ENCODE peak calls at places on chromosomes 4 and X, in seven cellular contexts. M, T, V, S, Q, Y and R are unnamed samples.

GRCh38 chr4:113049421-113050355 is at the start of gene ANK2:
- DNase-seq in T (no peak), S (no peak), V (no peak), Q (no peak), M (peak; percentile 81), Y (no peak), R (peak; percentile 94)

GRCh38 chr4:2337131-2337723 is 75.3 kb upstream of the MXD4 start:
- DNase-seq in S (no peak), Q (no peak), Y (peak; percentile 23), M (no peak), T (no peak), V (no peak), R (no peak)

GRCh38 chr4:110742148-110742547 is 119.3 kb upstream of the PITX2 start:
- DNase-seq in M (no peak), Q (no peak), S (no peak), Y (no peak), T (no peak), V (no peak), R (no peak)

GRCh38 chr4:109969087-109969486 is 56.4 kb downstream of the EGF start:
- DNase-seq in Q (no peak), Y (no peak), M (no peak), V (no peak), T (no peak), S (no peak), R (no peak)

GRCh38 chrX:51759055-51759454 is 15.8 kb downstream of the GSPT2 start:
- DNase-seq in Q (no peak), V (no peak), M (no peak), Y (no peak), T (no peak), S (no peak), R (no peak)

GRCh38 chrX:24245201-24245600 is 68.7 kb downstream of the SUPT20HL2 start:
- DNase-seq in Q (no peak), S (no peak), T (no peak), M (no peak), V (peak; percentile 78), Y (no peak), R (peak; percentile 89)

GRCh38 chr4:102503831-102504786 is 3.0 kb downstream of the NFKB1 start:
- DNase-seq in V (no peak), S (no peak), Y (no peak), T (no peak), Q (no peak), M (no peak), R (no peak)

GRCh38 chrX:40097492-40098263 is at the start of gene BCOR:
- DNase-seq in V (peak; percentile 72), Y (peak; percentile 86), M (no peak), Q (no peak), S (peak; percentile 75), T (peak; percentile 79), R (peak; percentile 92)

GRCh38 chr4:16206301-16206700 is 20.0 kb downstream of the TAPT1 start:
- DNase-seq in M (no peak), T (no peak), V (no peak), Q (no peak), Y (no peak), S (no peak), R (no peak)

GRCh38 chr4:24644983-24645764 is 60.8 kb upstream of the DHX15 start:
- DNase-seq in Y (no peak), M (no peak), Q (no peak), T (no peak), V (peak; percentile 28), S (no peak), R (no peak)

GRCh38 chrX:71492086-71493065 is 40.5 kb upstream of the OGT start:
- DNase-seq in V (peak; percentile 52), Y (peak; percentile 70), M (peak; percentile 47), Q (no peak), S (peak; percentile 49), T (peak; percentile 56), R (no peak)

GRCh38 chr4:73021634-73022033 is 47.9 kb downstream of the COX18 start:
- DNase-seq in M (no peak), T (no peak), V (peak; percentile 77), Q (no peak), S (no peak), Y (no peak), R (peak; percentile 27)

GRCh38 chrX:78029663-78030062 is 60.2 kb upstream of the PGAM4 start:
- DNase-seq in Q (no peak), V (peak; percentile 40), T (no peak), M (no peak), Y (no peak), S (no peak), R (peak; percentile 48)

DNA sequence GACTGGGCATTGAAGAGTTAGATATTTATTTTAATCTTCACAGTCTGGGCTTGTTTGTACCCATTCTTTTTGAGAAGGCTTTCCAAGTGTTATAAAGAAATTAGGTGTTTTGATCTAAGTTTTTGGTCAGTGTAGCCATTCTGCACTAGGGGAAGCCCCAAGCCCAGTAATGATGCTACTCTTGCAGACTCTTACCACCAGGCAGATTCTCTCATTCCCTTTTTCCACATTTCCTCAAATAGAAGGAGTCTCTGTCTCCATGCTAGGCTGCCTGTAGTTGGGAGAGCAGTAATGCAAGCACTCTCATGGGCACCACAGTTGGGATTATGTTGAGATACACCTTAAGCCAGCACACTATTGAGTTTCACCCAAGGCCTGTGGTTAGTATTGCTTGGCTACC is 21.5 kb downstream of the CDX4 start:
- DNase-seq in V (no peak), M (no peak), T (no peak), S (no peak), Q (no peak), Y (no peak), R (no peak)
- H3K27me3 ChIP-seq in V (no peaks in the 10 kb centered on the region), M (peaks cover 21% of the 10 kb centered on the region), T (no peaks in the 10 kb centered on the region), S (peaks cover 6% of the 10 kb centered on the region), Q (no peaks in the 10 kb centered on the region), Y (no peaks in the 10 kb centered on the region), R (no peaks in the 10 kb centered on the region)

DNA sequence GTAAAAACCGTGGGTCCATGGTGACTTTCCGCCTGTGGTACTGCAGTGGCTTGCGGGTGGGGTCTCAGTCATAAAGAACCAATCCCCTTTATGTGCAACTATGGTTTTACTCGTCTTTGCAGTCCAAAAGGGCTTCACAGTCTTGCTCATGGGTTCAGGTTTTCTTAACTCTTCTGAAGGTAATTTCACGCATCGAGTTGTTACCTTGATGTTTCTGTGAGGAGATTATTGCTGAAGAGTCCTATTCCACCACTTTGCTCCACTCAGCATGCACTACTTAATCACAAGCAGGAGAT is 41.5 kb downstream of the F8 start:
- DNase-seq in T (no peak), Q (no peak), V (no peak), S (no peak), Y (no peak), M (no peak), R (no peak)
- H3K4me3 ChIP-seq in T (no peak overlapping the region), Q (no peak overlapping the region), V (no peak overlapping the region), S (peak overlapping the region; percentile 53), Y (no peak overlapping the region), M (no peak overlapping the region), R (no peak overlapping the region)

GRCh38 chrX:11998944-11999343 is 139.3 kb upstream of the FRMPD4 start:
- DNase-seq in S (no peak), V (peak; percentile 11), Q (no peak), M (no peak), T (no peak), Y (no peak), R (no peak)

GRCh38 chrX:11996810-11997209 is 141.5 kb upstream of the FRMPD4 start:
- DNase-seq in M (no peak), T (no peak), Q (no peak), Y (no peak), V (no peak), S (no peak), R (no peak)
- H3K27me3 ChIP-seq in M (peaks cover 24% of the 10 kb centered on the region), T (no peaks in the 10 kb centered on the region), Q (no peaks in the 10 kb centered on the region), Y (no peaks in the 10 kb centered on the region), V (no peaks in the 10 kb centered on the region), S (peaks cover 6% of the 10 kb centered on the region), R (no peaks in the 10 kb centered on the region)

DNA sequence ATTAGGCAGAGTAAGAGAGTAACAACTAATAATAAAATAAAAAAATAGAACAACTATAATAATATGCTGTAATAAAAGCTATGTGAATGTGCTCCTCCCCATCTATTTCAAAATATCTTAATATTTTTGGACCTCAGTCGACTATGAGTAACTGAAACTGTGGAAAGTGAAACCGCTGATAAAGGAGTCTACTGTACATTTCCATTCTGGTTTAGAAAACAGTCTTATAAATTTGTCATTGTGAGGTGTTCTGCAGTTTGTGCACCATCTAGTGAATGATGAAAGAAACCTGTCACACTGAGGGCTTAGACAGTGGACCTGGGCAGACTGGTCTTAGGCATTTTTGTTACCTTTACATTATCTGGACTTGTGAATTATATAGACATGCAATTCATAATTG is 42.0 kb downstream of the TMEM150C start:
- DNase-seq in Y (no peak), S (no peak), T (no peak), Q (no peak), V (peak; percentile 49), M (no peak), R (no peak)
- H3K4me3 ChIP-seq in Y (no peak overlapping the region), S (no peak overlapping the region), T (no peak overlapping the region), Q (no peak overlapping the region), V (no peak overlapping the region), M (no peak overlapping the region), R (no peak overlapping the region)

GRCh38 chr4:95358320-95358889 is 190.4 kb downstream of the UNC5C start:
- DNase-seq in V (no peak), S (no peak), M (no peak), Y (no peak), T (no peak), Q (no peak), R (no peak)
- H3K27me3 ChIP-seq in V (no peaks in the 10 kb centered on the region), S (no peaks in the 10 kb centered on the region), M (no peaks in the 10 kb centered on the region), Y (no peaks in the 10 kb centered on the region), T (no peaks in the 10 kb centered on the region), Q (no peaks in the 10 kb centered on the region), R (no peaks in the 10 kb centered on the region)

GRCh38 chr4:119139822-119140252 is 4.2 kb downstream of the MYOZ2 start:
- DNase-seq in Q (no peak), S (no peak), V (no peak), M (no peak), T (no peak), Y (no peak), R (no peak)

GRCh38 chr4:119138046-119138445 is 2.4 kb downstream of the MYOZ2 start:
- DNase-seq in Q (no peak), T (no peak), Y (no peak), S (no peak), M (no peak), V (peak; percentile 79), R (no peak)

GRCh38 chr4:119139316-119139715 is 3.7 kb downstream of the MYOZ2 start:
- DNase-seq in Q (no peak), M (no peak), V (peak; percentile 37), T (no peak), S (no peak), Y (no peak), R (no peak)

GRCh38 chr4:119135721-119136121 is at the start of gene MYOZ2:
- DNase-seq in V (no peak), Y (no peak), M (no peak), T (no peak), Q (no peak), S (no peak), R (no peak)

DNA sequence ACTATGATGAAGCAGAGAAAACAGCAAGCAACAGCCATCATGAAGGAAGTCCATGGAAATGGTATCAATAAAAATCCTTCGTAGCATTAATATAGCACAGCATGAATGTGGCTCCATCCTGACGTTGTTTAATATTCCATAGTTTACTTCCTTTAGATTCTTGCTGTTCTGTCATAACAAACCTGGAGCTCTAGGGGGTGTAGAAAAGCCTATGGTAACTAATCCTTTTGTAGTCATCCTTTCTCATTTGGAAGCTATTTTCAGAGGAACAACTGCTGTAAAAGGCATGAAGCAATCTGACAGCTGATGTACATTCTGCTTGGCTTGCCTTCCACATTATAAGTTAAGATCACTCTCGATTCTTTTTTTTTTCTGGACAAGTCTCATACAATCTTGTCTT is 909 bp downstream of the MYOZ2 start:
- DNase-seq in Q (no peak), S (no peak), T (no peak), M (no peak), Y (no peak), V (peak; percentile 58), R (no peak)
- H3K4me3 ChIP-seq in Q (no peak overlapping the region), S (peak overlapping the region; percentile 50), T (no peak overlapping the region), M (no peak overlapping the region), Y (peak overlapping the region; percentile 26), V (peak overlapping the region; percentile 22), R (no peak overlapping the region)